ENCODE peak calls at places on chromosomes 16 and 17, in four cellular contexts. U is esophagus squamous epithelium, A is tibial nerve, E is psoas muscle. F is an unnamed sample.

GRCh38 chr17:81102352-81102751 is 63.0 kb upstream of the PVALEF start:
- DNase-seq in E (no peak), U (no peak), A (no peak), F (no peak)

GRCh38 chr17:81511800-81512559 is 619 bp downstream of the ACTG1 start:
- DNase-seq in A (no peak), U (no peak), E (peak), F (no peak)

GRCh38 chr16:68275611-68276191 is 11.4 kb downstream of the SLC7A6 start:
- DNase-seq in E (no peak), U (no peak), A (no peak), F (no peak)

GRCh38 chr17:77501101-77501566 is 360.4 kb downstream of the SEC14L1 start:
- DNase-seq in E (peak), A (no peak), U (no peak), F (no peak)

GRCh38 chr16:87949071-87949744 is 2.0 kb upstream of the BANP start:
- DNase-seq in A (no peak), E (no peak), U (no peak), F (no peak)

GRCh38 chr16:69166221-69166833 is 20.6 kb upstream of the SNTB2 start:
- DNase-seq in A (no peak), E (no peak), U (no peak), F (peak)

GRCh38 chr16:88023786-88024185 is 72.6 kb downstream of the BANP start:
- DNase-seq in A (no peak), E (no peak), U (no peak), F (no peak)

GRCh38 chr16:87963400-87963799 is 12.2 kb downstream of the BANP start:
- DNase-seq in E (no peak), A (no peak), U (no peak), F (no peak)

GRCh38 chr17:29238133-29238850 is 8.4 kb upstream of the CRYBA1 start:
- DNase-seq in A (no peak), U (no peak), E (no peak), F (no peak)

GRCh38 chr17:39195568-39196160 is 1.8 kb downstream of the CACNB1 start:
- DNase-seq in U (no peak), E (peak), A (no peak), F (no peak)

GRCh38 chr16:87243383-87243964 is 73.7 kb downstream of the C16orf95 start:
- DNase-seq in E (no peak), U (no peak), A (no peak), F (no peak)

GRCh38 chr17:12995896-12996295 is 21.9 kb downstream of the ELAC2 start:
- DNase-seq in A (no peak), U (no peak), E (no peak), F (no peak)

GRCh38 chr17:71327376-71328059 is 793.3 kb upstream of the SOX9 start:
- DNase-seq in U (no peak), E (no peak), A (no peak), F (no peak)

GRCh38 chr16:24497405-24497804 is 42.0 kb upstream of the RBBP6 start:
- DNase-seq in E (no peak), A (no peak), U (no peak), F (no peak)

GRCh38 chr16:66606000-66606751 is 1.7 kb downstream of the CMTM3 start:
- DNase-seq in U (no peak), E (no peak), A (no peak), F (no peak)

GRCh38 chr16:46862555-46863447 is 21.4 kb upstream of the GPT2 start:
- DNase-seq in A (no peak), E (no peak), U (no peak), F (no peak)

GRCh38 chr17:57874434-57875108 is 24.7 kb upstream of the MRPS23 start:
- DNase-seq in A (peak), E (peak), U (no peak), F (peak)

GRCh38 chr17:77607606-77608005 is 350.9 kb upstream of the TNRC6C start:
- DNase-seq in A (no peak), U (no peak), E (no peak), F (no peak)

GRCh38 chr17:34979650-34980352 is 511 bp upstream of the LIG3 start:
- DNase-seq in A (no peak), E (no peak), U (no peak), F (no peak)

GRCh38 chr16:1920727-1921155 is 2.5 kb upstream of the HS3ST6 start:
- DNase-seq in U (no peak), E (no peak), A (no peak), F (no peak)

GRCh38 chr17:43337684-43338428 is 60.9 kb upstream of the ARL4D start:
- DNase-seq in E (no peak), U (no peak), A (no peak), F (no peak)
- H3K4me3 ChIP-seq in E (no peak), U (no peak), A (no peak), F (no peak)

GRCh38 chr17:45435481-45435880 is 2.8 kb upstream of the ARHGAP27 start:
- DNase-seq in E (no peak), U (no peak), A (no peak), F (no peak)

GRCh38 chr17:45430738-45431530 is 1.7 kb downstream of the ARHGAP27 start:
- DNase-seq in E (peak), A (no peak), U (no peak), F (no peak)

GRCh38 chr17:45431531-45432404 is 902 bp downstream of the ARHGAP27 start:
- DNase-seq in E (peak), A (no peak), U (no peak), F (no peak)

GRCh38 chr17:45432405-45433113 is at the start of gene ARHGAP27:
- DNase-seq in A (peak), E (peak), U (no peak), F (no peak)

DNA sequence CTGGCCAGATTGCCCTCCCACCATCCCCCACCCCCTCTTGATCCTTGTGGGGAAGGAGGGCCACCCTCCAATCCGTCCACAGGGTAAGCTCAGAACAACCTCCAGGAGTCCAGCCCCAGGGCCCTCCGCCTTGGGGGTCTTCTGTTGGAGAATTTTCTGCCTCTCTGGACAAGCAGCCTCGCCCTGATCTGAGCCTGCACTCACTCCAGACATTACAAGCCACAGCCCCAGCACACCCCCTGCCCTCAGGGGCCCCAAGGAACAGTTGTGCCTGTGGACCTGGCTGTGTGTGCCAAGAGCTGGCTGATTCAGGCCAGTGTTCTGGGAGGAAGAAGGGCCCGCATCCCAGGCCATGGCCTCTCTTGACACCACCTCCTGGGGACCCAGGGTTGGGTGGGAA is 466 bp upstream of the ARHGAP27 start:
- DNase-seq in A (no peak), E (peak), U (no peak), F (no peak)
- H3K4me3 ChIP-seq in A (no peak), E (peak), U (peak), F (no peak)

DNA sequence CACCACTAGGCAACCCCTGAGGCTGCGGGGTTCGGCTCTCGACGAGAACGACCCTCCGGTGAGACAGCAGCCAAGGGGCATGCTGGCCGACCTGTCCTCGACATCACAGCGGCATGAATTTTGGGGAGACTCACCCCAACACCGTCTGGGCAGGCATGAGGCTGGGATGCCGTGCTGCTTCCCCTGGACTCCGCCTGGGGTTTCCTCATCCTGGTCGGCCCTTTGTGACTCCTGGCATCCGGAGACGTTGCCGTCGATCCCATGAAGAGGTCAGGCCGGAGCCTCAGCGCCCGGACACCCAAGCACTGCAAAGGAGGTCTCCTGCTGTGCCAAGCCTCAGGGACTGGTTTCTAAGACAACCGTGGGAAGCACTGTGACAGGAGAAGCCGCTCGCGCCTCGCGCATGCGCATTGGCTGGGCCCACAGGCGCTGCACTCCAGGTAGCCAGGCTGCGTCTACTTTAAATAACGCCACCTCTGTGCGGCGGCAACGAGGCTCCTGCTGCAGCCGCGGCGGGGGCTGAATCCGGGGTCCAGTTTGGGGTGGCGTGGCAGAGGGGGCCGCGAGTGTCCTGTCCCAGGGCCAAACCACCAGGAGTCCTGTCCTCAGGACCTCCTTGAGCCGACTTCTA is 13.8 kb upstream of the KCNJ18 start:
- DNase-seq in A (no peak), U (no peak), E (no peak), F (no peak)
- H3K4me3 ChIP-seq in A (no peak), U (no peak), E (no peak), F (peak)

DNA sequence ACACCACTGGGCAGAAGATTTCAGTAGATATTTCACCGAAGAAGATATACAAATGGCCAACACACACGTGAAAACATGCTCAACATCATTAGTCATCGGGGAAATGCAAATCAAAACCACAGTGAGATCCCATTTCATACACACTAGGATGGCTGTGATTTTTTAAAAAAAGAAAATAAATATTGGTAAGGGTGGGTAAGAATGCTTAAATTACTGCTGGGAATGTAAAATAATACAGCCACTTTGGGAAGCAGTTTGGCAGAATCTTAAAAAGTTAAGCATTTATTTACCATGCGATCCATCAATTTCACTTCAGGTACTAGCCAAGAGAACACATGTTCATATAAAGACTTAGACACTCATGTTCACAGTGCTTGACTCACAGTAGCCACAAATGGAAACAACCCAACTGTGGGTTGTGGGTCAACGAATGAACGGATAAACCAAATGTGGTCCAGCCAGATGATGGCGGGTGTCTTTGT is 6.5 kb upstream of the C16orf74 start:
- DNase-seq in U (no peak), A (no peak), E (no peak), F (no peak)
- H3K4me3 ChIP-seq in U (no peak), A (no peak), E (no peak), F (no peak)

DNA sequence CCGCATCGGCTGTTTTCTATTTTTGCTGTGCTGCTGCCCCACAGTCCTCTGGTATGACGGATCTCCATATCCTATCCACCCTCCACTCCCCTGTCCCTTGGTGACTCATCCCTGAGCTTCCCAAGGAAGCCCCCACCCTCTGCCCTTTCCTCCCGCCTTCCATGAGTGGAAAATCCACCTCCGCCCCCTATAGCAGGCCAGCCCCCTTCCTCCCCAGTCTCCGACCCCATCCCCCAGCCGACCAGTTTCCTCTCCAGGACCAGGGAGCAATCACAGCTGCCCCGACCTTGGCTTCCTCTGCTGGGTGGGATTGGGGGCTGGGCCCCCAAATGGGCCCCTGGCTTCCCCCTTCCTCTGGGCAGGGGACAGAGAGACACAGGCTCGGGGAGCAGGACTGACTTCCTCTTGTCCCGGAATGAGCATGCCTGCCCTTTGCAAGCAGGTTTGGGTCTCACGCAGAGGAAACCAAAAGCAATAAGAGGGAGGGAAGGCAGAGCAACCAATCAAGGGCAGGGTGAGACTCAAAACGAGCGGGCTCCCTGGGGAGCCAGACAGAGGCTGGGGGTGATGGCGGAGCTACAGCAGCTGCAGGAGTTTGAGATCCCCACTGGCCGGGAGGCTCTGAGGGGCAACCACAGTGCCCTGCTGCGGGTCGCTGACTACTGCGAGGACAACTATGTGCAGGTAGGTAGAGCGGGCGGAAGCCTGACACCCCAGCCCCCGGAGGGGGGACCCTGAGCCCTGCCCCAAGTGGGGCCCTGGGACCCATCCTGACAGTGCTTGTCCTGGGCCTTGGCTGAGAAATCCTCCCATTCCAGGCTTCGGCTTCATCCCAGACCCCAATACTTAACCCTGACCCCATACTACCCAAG is at the start of the genes ABI3 and GNGT2:
- DNase-seq in E (peak), U (no peak), A (no peak), F (no peak)
- H3K4me3 ChIP-seq in E (peak), U (peak), A (no peak), F (peak)

GRCh38 chr16:686459-687260 is 2.5 kb upstream of the JMJD8 start:
- DNase-seq in U (no peak), E (no peak), A (no peak), F (no peak)

GRCh38 chr16:684067-684794 is at the start of gene JMJD8:
- DNase-seq in A (peak), E (peak), U (peak), F (peak)

GRCh38 chr16:683396-684066 is 603 bp downstream of the JMJD8 start:
- DNase-seq in U (no peak), A (no peak), E (no peak), F (no peak)

GRCh38 chr16:685967-686366 is 1.8 kb upstream of the JMJD8 start:
- DNase-seq in A (no peak), U (no peak), E (no peak), F (no peak)

DNA sequence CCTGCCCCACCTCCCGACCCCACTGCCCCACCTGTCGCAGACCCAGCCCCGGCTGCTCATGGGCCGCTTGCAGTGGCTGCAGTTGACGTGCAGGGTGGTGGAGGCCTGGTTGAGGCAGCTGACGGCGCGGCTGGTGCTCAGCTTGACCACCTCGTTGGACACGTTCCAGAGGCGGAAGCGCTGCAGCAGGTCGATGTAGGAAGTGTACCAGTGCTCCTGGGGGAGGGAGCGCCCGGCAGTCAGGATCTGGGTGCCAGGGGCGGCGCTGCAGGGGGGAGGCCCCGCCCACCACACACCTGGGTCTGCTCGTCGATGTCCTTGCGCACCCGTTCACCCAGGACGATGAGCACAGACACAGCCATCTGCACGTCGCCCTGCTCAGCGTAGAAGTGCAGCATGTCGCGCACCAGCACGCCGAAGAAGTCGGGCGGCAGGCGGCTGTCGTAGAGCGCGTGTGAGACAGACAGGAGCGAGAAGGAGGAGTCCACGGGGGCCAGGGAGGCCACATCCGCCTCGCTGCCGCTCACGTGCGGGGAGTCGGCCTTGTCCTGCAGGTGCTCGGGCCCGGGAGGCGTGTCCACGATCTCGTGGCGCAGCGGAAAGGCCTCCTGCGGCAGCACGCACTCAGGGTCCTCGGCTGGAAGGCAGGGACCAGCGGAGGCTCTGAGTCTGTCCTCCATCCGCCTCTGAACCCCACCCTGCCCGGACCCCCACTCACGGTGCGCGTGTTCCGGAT is 995 bp upstream of the JMJD8 start:
- DNase-seq in A (no peak), U (no peak), E (no peak), F (no peak)
- H3K4me3 ChIP-seq in A (peak), U (peak), E (peak), F (peak)

DNA sequence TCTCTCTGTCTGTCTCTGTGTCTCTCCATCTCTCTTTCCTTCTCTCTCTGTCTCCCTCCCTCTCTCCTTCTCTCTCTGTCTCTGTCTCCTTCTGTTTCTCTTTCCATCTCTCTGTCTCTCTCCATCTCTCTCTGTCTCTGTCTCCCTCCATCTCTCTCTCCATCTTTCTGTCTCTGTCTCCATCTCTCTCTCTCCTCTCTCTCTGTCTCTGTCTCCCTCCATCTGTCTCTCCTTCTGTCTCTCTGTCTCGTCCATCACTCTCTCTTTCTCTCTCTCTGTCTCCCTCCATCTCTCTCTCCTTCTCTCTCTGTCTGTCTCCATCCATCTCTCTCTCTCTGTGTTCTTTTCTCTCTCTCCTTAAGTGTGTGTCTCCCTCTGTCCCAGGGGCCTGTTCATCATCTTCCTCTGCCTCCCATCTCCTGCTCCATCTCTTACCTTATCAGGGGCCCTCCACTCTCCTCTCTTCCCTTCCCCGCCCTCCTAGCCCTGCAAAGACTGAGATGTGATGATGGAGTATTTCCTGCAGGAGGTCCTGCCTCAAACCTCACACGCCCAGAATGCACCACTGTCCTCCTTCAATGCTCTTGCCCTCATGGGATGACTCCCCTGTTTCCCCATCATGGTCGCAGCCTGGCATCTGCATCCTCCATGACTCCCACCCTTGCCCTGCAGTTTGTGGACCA is 193.3 kb downstream of the GSG1L start:
- DNase-seq in E (no peak), A (no peak), U (no peak), F (no peak)
- H3K4me3 ChIP-seq in E (no peak), A (no peak), U (no peak), F (no peak)

DNA sequence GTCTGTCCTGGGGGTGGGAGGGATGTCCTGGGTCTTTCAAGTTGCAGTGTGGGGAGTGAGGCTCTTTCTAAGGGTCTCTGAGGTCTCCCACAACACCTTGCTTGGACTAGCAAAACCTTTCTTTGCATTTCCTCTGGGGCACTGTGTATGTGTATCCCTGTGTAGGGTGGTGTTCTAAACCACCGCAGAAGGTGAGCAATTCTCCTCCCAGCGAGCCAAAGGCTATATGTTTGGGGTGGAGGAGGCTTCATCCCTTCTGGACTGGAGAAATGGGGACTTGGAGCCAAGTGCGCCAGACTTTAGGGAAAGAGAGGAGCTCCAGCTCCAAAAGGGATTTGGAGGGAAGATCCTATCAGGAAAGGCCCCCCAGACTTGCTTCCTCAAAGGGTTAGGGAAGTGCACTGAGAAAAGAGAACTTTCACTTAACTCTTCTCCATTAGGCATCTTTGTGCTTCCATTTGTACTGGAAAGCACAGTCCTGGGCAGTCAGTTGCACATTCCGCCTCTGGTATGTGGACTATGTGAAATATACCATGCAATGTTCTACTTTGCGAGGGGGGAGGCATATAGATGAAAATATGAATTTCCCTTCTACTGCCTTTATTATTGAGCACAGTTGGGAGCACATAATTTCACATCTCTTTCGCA is 18.9 kb upstream of the HOXB9 start:
- DNase-seq in U (no peak), E (no peak), A (no peak), F (no peak)
- H3K4me3 ChIP-seq in U (no peak), E (no peak), A (no peak), F (no peak)

F was measured in dorsolateral prefrontal cortex.